ENCODE peak calls at places on chromosome 10, in seven cellular contexts. J is chondrocyte; K is endothelial cell; O is upper lobe of left lung; T is effector memory CD8-positive, alpha-beta T cell; N is right lobe of liver; I is ACHN. Y is an unnamed sample.

GRCh38 chr10:17113346-17113745 is 16.3 kb downstream of the CUBN start:
- DNase-seq in N (no peak), I (no peak), T (no peak), J (no peak), K (no peak), O (no peak), Y (no peak)

GRCh38 chr10:96268341-96268909 is 2.9 kb downstream of the BLNK start:
- DNase-seq in K (no peak), J (no peak), N (no peak), O (no peak), I (no peak), T (no peak), Y (no peak)

GRCh38 chr10:124867304-124867703 is 65.7 kb downstream of the ABRAXAS2 start:
- DNase-seq in T (no peak), J (no peak), I (no peak), O (no peak), K (no peak), N (no peak), Y (no peak)

GRCh38 chr10:63166742-63167258 is 33.7 kb downstream of the NRBF2 start:
- DNase-seq in O (no peak), K (peak), N (no peak), I (peak), T (peak), J (no peak), Y (no peak)

GRCh38 chr10:53314856-53315255 is 542.3 kb upstream of the MBL2 start:
- DNase-seq in N (no peak), K (no peak), I (peak), T (no peak), O (no peak), J (no peak), Y (no peak)

GRCh38 chr10:97333351-97333600 is 1.3 kb downstream of the FRAT2 start:
- DNase-seq in I (peak), N (no peak), O (no peak), K (no peak), T (no peak), J (no peak), Y (no peak)

GRCh38 chr10:96645191-96645721 is 58.4 kb upstream of the TM9SF3 start:
- DNase-seq in K (no peak), T (no peak), N (no peak), I (no peak), O (peak), J (no peak), Y (no peak)

GRCh38 chr10:132186488-132187413 is at the start of gene DPYSL4:
- DNase-seq in J (no peak), I (no peak), K (no peak), N (no peak), O (no peak), T (no peak), Y (peak)

GRCh38 chr10:18222870-18223269 is 82.6 kb downstream of the CACNB2 start:
- DNase-seq in T (no peak), I (no peak), J (no peak), K (no peak), O (no peak), N (no peak), Y (no peak)

GRCh38 chr10:11918384-11918783 is 95.2 kb downstream of the PROSER2 start:
- DNase-seq in T (no peak), I (no peak), O (no peak), J (no peak), K (no peak), N (no peak), Y (no peak)

GRCh38 chr10:13502384-13502783 is 26.4 kb downstream of the BEND7 start:
- DNase-seq in T (no peak), N (no peak), I (no peak), K (no peak), O (no peak), J (no peak), Y (no peak)

GRCh38 chr10:118969014-118969413 is 60.5 kb upstream of the NANOS1 start:
- DNase-seq in K (no peak), T (no peak), N (no peak), J (no peak), I (no peak), O (no peak), Y (no peak)

GRCh38 chr10:61153766-61154165 is 209.8 kb upstream of the RHOBTB1 start:
- DNase-seq in O (no peak), I (no peak), J (no peak), T (no peak), N (no peak), K (no peak), Y (no peak)

GRCh38 chr10:125048101-125048864 is 106.4 kb downstream of the ZRANB1 start:
- DNase-seq in I (peak), K (peak), O (peak), J (no peak), T (peak), N (peak), Y (peak)

GRCh38 chr10:66625709-66626590 is 299.9 kb upstream of the LRRTM3 start:
- DNase-seq in O (no peak), T (no peak), I (no peak), J (no peak), N (no peak), K (no peak), Y (no peak)

GRCh38 chr10:113499066-113499465 is 53.8 kb upstream of the HABP2 start:
- DNase-seq in O (peak), T (no peak), I (no peak), J (no peak), K (no peak), N (no peak), Y (no peak)

GRCh38 chr10:49260636-49261296 is 38.2 kb upstream of the C10orf71 start:
- DNase-seq in N (no peak), T (no peak), I (no peak), O (no peak), J (no peak), K (no peak), Y (no peak)

GRCh38 chr10:43885842-43886241 is 237.2 kb upstream of the ZNF32 start:
- DNase-seq in I (no peak), O (no peak), T (no peak), J (no peak), N (no peak), K (no peak), Y (no peak)

GRCh38 chr10:35027567-35027966 is 62.6 kb downstream of the CUL2 start:
- DNase-seq in J (no peak), I (peak), T (no peak), N (no peak), O (no peak), K (no peak), Y (no peak)

GRCh38 chr10:125554753-125555152 is 128.2 kb downstream of the TEX36 start:
- DNase-seq in O (no peak), I (no peak), N (no peak), K (no peak), T (no peak), J (no peak), Y (no peak)

GRCh38 chr10:119415121-119415520 is 127.4 kb downstream of the RGS10 start:
- DNase-seq in K (no peak), J (no peak), O (no peak), I (no peak), N (no peak), T (no peak), Y (no peak)

GRCh38 chr10:132681858-132682755 is 103.8 kb downstream of the NKX6-2 start:
- DNase-seq in O (peak), K (no peak), I (no peak), J (peak), T (no peak), N (peak), Y (no peak)

GRCh38 chr10:73940634-73941221 is 29.8 kb downstream of the PLAU start:
- DNase-seq in N (peak), O (peak), I (peak), J (peak), K (peak), T (peak), Y (no peak)

GRCh38 chr10:70990661-70991060 is 102.3 kb upstream of the PCBD1 start:
- DNase-seq in J (peak), T (no peak), I (no peak), K (no peak), O (no peak), N (no peak), Y (no peak)

GRCh38 chr10:102413053-102413705 is 5.4 kb downstream of the PSD start:
- DNase-seq in I (peak), O (no peak), T (no peak), K (no peak), J (no peak), N (no peak), Y (peak)

GRCh38 chr10:33039167-33039566 is 81.1 kb upstream of the ITGB1 start:
- DNase-seq in K (no peak), N (no peak), T (no peak), J (no peak), I (no peak), O (no peak), Y (no peak)

GRCh38 chr10:12499587-12499986 is 150.2 kb downstream of the CAMK1D start:
- DNase-seq in I (no peak), J (no peak), K (no peak), N (no peak), O (peak), T (no peak), Y (no peak)

GRCh38 chr10:33211123-33211878 is 123.2 kb downstream of the NRP1 start:
- DNase-seq in N (no peak), O (peak), T (no peak), K (no peak), I (no peak), J (no peak), Y (no peak)

Y was measured in D721Med.